ENCODE peak calls at places on chromosomes 13 and 19, in four cellular contexts. One of them, this sample, is unnamed.

GRCh38 chr13:25816239-25816638 is 235.6 kb downstream of the SHISA2 start:
- DNase-seq in IMR-90: no peak
- DNase-seq in H9: no peak
- DNase-seq in mesenchymal stem cell: no peak
- DNase-seq in this sample: no peak

GRCh38 chr19:32879741-32880140 is 10.2 kb upstream of the SLC7A9 start:
- DNase-seq in IMR-90: no peak
- DNase-seq in H9: no peak
- DNase-seq in mesenchymal stem cell: no peak
- DNase-seq in this sample: no peak

GRCh38 chr19:18504886-18505610 is 16.8 kb downstream of the ELL start:
- DNase-seq in IMR-90: no peak
- DNase-seq in H9: no peak
- DNase-seq in mesenchymal stem cell: no peak
- DNase-seq in this sample: no peak

GRCh38 chr19:14383556-14383897 is 2.3 kb downstream of the ADGRE5 start:
- DNase-seq in IMR-90: peak; percentile 39
- DNase-seq in H9: no peak
- DNase-seq in mesenchymal stem cell: no peak
- DNase-seq in this sample: no peak

GRCh38 chr19:1139126-1139525 is 34.9 kb downstream of the SBNO2 start:
- DNase-seq in IMR-90: no peak
- DNase-seq in H9: no peak
- DNase-seq in mesenchymal stem cell: no peak
- DNase-seq in this sample: no peak

GRCh38 chr13:40624338-40624737 is 42.1 kb downstream of the FOXO1 start:
- DNase-seq in IMR-90: no peak
- DNase-seq in H9: no peak
- DNase-seq in mesenchymal stem cell: no peak
- DNase-seq in this sample: no peak

GRCh38 chr19:45645068-45645630 is 6.0 kb upstream of the EML2 start:
- DNase-seq in IMR-90: no peak
- DNase-seq in H9: no peak
- DNase-seq in mesenchymal stem cell: no peak
- DNase-seq in this sample: no peak

GRCh38 chr19:48715276-48715675 is 4.2 kb downstream of the MAMSTR start:
- DNase-seq in IMR-90: no peak
- DNase-seq in H9: no peak
- DNase-seq in mesenchymal stem cell: no peak
- DNase-seq in this sample: no peak

GRCh38 chr19:47315125-47315821 is 5.6 kb downstream of the C5AR1 start:
- DNase-seq in IMR-90: peak; percentile 97
- DNase-seq in H9: peak; percentile 67
- DNase-seq in mesenchymal stem cell: peak; percentile 95
- DNase-seq in this sample: no peak

GRCh38 chr19:42270346-42271044 is 1.4 kb downstream of the CIC start:
- DNase-seq in IMR-90: no peak
- DNase-seq in H9: no peak
- DNase-seq in mesenchymal stem cell: peak; percentile 73
- DNase-seq in this sample: no peak
- H2BK120ac ChIP-seq in IMR-90: peak overlapping the region; percentile 77
- H2BK120ac ChIP-seq in H9: no peak overlapping the region
- H2BK120ac ChIP-seq in mesenchymal stem cell: peak overlapping the region; percentile 71
- H2BK120ac ChIP-seq in this sample: no peak overlapping the region

DNA sequence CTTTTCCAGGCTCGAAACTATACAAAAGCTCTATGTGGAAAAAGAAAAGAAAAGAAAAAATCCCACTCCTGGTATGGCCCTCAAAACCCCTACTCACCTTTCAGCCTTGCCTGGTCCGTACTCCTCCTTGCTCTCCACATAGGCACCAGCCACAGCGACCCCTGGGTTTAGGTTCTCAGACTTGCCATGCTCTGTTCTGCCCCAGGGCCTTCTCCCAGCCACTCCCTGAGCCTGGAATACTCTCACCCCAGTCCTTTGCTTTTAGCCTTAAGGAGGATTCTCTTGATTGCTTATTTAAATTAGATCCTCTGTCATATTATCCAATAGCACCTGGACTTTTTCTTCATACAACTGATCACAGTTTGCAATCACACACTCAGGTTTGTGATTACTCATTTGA is 522.5 kb downstream of the DIAPH3 start:
- DNase-seq in IMR-90: no peak
- DNase-seq in H9: peak; percentile 78
- DNase-seq in mesenchymal stem cell: no peak
- DNase-seq in this sample: no peak
- H3K23ac ChIP-seq in IMR-90: no peak overlapping the region
- H3K23ac ChIP-seq in H9: no peak overlapping the region
- H3K23ac ChIP-seq in mesenchymal stem cell: no peak overlapping the region
- H3K23ac ChIP-seq in this sample: no peak overlapping the region

DNA sequence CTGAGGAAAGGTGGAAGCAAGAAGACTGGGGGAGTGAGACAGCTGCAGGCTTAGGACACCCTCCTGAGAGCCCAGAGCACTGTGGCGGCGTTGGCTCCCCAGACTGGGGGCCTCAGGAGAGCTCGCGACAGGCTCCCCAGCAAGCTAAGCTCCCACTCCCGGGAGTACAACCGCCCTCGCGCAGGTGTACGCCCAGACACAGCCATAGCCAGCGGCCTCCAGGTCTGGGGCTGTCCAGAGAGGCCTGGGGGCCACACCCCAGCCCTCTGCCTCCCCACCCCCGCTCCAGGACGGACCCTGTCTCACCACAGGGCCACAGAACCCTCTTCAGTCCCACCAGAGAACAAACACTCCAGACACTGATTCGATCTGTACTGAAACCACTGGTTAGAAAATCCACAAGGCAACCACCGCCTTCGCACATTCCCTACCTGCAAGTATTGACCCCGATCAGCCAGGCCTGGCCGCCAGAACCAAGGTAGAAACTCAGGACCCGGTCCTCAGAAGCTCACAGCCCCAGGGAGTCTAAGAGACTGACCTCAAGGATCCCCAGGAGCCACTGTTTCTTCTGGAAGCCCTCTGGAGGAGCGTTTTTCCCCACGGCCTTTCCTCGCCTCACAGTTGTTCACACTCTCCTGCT is 16.3 kb downstream of the ZIC5 start:
- DNase-seq in IMR-90: no peak
- DNase-seq in H9: peak; percentile 36
- DNase-seq in mesenchymal stem cell: no peak
- DNase-seq in this sample: no peak
- H2BK120ac ChIP-seq in IMR-90: no peak overlapping the region
- H2BK120ac ChIP-seq in H9: no peak overlapping the region
- H2BK120ac ChIP-seq in mesenchymal stem cell: no peak overlapping the region
- H2BK120ac ChIP-seq in this sample: no peak overlapping the region

DNA sequence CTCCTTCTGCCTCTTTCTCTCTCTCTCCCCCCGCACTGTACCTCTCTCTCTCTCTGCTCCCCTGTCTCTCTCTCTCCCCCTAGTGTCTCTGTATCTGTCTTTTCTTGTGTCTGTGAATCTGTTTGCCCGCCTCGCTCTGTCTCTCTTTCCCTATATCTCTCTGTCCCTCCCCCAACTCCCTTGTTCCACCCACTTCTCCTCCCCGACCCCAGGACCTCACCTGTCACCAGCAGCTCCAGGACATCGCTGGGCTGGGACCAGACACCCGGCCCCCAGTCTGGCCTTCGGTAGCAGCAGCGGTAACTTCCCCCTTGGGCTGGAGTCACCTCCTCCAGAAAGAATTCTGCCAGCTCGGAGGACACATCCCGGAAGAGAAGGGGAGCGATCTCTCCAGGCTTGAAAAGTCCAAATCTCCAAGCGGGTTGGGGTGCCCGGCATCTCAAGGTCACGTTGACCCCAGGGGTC is 3.9 kb downstream of the OSCAR start:
- DNase-seq in IMR-90: peak; percentile 17
- DNase-seq in H9: peak; percentile 65
- DNase-seq in mesenchymal stem cell: peak; percentile 47
- DNase-seq in this sample: no peak
- H3K23ac ChIP-seq in IMR-90: no peak overlapping the region
- H3K23ac ChIP-seq in H9: no peak overlapping the region
- H3K23ac ChIP-seq in mesenchymal stem cell: no peak overlapping the region
- H3K23ac ChIP-seq in this sample: peak overlapping the region; percentile 60

GRCh38 chr13:86918682-86919081 is 752.5 kb upstream of the SLITRK5 start:
- DNase-seq in IMR-90: no peak
- DNase-seq in H9: no peak
- DNase-seq in mesenchymal stem cell: no peak
- DNase-seq in this sample: no peak

GRCh38 chr13:86920960-86921359 is 750.2 kb upstream of the SLITRK5 start:
- DNase-seq in IMR-90: no peak
- DNase-seq in H9: no peak
- DNase-seq in mesenchymal stem cell: no peak
- DNase-seq in this sample: no peak

GRCh38 chr13:86922936-86923335 is 748.2 kb upstream of the SLITRK5 start:
- DNase-seq in IMR-90: peak; percentile 5
- DNase-seq in H9: no peak
- DNase-seq in mesenchymal stem cell: peak; percentile 16
- DNase-seq in this sample: no peak
- H2BK120ac ChIP-seq in IMR-90: no peak overlapping the region
- H2BK120ac ChIP-seq in H9: no peak overlapping the region
- H2BK120ac ChIP-seq in mesenchymal stem cell: no peak overlapping the region
- H2BK120ac ChIP-seq in this sample: no peak overlapping the region

GRCh38 chr13:77026783-77027621 is at the start of gene FBXL3:
- DNase-seq in IMR-90: peak; percentile 94
- DNase-seq in H9: peak; percentile 90
- DNase-seq in mesenchymal stem cell: peak; percentile 93
- DNase-seq in this sample: peak; percentile 88
- H3K23ac ChIP-seq in IMR-90: peak within 1 kb of the TSS; percentile 88
- H3K23ac ChIP-seq in H9: no peak within 1 kb of the TSS
- H3K23ac ChIP-seq in mesenchymal stem cell: peak within 1 kb of the TSS; percentile 59
- H3K23ac ChIP-seq in this sample: peak within 1 kb of the TSS; percentile 99

DNA sequence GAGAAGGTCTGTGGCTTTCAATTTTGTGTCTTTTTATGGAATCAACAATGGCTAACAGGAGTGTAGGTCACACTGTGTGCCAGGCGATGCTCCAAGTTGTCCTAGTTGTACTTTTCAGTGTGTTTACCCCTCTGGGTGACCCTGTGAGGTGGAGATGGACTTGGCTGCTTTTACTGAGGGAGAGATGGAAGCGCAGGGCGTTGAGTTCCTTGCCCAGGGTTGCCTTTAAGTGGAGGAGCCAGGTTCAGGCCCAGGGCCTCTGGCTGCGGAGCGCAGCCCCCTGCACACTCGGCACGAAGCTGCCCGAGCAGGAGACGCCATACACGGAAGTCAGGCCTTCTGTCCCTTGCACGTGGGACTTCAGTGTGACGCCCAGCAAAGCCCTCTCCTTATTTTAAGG is 112.8 kb downstream of the RAB20 start:
- DNase-seq in IMR-90: no peak
- DNase-seq in H9: no peak
- DNase-seq in mesenchymal stem cell: no peak
- DNase-seq in this sample: no peak
- H2BK120ac ChIP-seq in IMR-90: peak overlapping the region; percentile 95
- H2BK120ac ChIP-seq in H9: no peak overlapping the region
- H2BK120ac ChIP-seq in mesenchymal stem cell: no peak overlapping the region
- H2BK120ac ChIP-seq in this sample: no peak overlapping the region

DNA sequence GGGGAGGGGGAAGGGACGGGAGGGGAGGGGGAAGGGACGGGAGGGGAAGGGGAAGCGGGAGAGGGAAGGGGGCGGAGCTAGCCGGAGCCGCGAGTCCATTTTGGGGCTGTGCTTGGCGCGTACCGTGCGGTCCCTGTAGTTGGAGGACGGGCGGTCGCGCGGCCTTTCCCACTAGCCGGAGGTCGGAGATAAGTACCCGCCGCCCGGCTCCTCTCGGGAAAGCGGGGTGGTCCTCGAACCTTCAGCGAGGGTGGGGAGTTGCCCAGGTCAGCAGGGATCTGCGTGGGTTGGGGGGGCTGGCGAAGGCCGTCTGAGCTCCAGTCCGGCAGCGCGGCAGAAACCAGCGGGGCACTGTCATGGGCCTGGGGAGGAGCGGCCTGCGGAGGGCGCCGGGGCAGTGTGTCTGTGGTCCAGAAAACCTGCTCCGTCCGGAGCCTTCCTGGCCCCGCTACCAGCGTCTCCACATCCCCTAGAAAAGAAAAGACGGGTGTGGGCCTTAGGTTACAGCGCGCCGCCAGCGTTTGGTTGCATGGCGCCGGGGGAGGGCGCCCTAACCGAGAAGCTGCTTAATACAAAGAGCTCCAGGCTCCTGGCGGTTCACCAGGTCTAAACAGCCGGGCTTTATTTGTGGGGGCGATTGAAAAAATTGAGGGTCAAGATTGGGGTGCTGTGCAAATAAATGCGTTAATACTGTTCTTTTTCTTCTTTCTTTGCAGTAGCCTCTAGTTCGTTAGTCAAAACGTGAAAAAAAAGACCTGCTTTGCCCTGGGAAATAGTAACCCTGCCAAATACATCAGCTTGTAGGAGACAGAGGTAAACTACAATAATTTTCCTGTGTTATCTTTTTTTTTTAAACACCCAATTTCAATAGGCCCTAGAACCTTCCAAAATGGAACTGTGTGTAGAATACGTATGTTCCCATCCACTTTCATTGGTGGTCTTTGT is at the start of gene TRIM13:
- DNase-seq in IMR-90: peak; percentile 88
- DNase-seq in H9: peak; percentile 86
- DNase-seq in mesenchymal stem cell: peak; percentile 93
- DNase-seq in this sample: peak; percentile 83
- H3K23ac ChIP-seq in IMR-90: peak within 1 kb of the TSS; percentile 92
- H3K23ac ChIP-seq in H9: no peak within 1 kb of the TSS
- H3K23ac ChIP-seq in mesenchymal stem cell: peak within 1 kb of the TSS; percentile 89
- H3K23ac ChIP-seq in this sample: peak within 1 kb of the TSS; percentile 98